ENCODE peak calls at places on chromosomes 1 and 21, in eight cellular contexts. N, Y, T, V, E, U, R and W are unnamed samples.

GRCh38 chr1:94787676-94788075 is 32.5 kb upstream of the SLC44A3 start:
- DNase-seq in E (no peak), T (no peak), N (no peak), V (no peak), Y (no peak), U (no peak), R (no peak), W (no peak)

GRCh38 chr21:35508389-35508888 is 459.3 kb upstream of the RUNX1 start:
- DNase-seq in Y (no peak), E (peak), N (peak), U (peak), T (peak), V (no peak), R (peak), W (no peak)

GRCh38 chr1:116493484-116494350 is 77.1 kb downstream of the CD58 start:
- DNase-seq in N (no peak), V (no peak), Y (no peak), R (no peak), U (no peak), E (no peak), T (no peak), W (no peak)

GRCh38 chr1:228178737-228179720 is 13.4 kb downstream of the IBA57 start:
- DNase-seq in T (no peak), N (no peak), Y (no peak), V (no peak), R (no peak), E (no peak), U (no peak), W (no peak)

GRCh38 chr1:109523706-109524105 is 14.2 kb upstream of the AMIGO1 start:
- DNase-seq in U (no peak), Y (no peak), R (no peak), N (no peak), V (no peak), T (peak), E (no peak), W (no peak)

GRCh38 chr1:235913311-235913710 is 46.6 kb upstream of the LYST start:
- DNase-seq in U (no peak), T (no peak), E (no peak), N (no peak), Y (no peak), V (no peak), R (no peak), W (no peak)

GRCh38 chr1:112538883-112539282 is 30.1 kb downstream of the WNT2B start:
- DNase-seq in Y (peak), V (no peak), N (no peak), T (no peak), E (no peak), U (no peak), R (no peak), W (no peak)

GRCh38 chr1:55040083-55040952 is 970 bp downstream of the PCSK9 start:
- DNase-seq in T (no peak), V (no peak), U (no peak), E (no peak), N (no peak), R (no peak), Y (no peak), W (no peak)

GRCh38 chr1:16205891-16206546 is 6.4 kb downstream of the ARHGEF19 start:
- DNase-seq in U (no peak), V (no peak), R (no peak), Y (no peak), N (no peak), E (no peak), T (no peak), W (no peak)

GRCh38 chr1:223712856-223713494 is 636 bp downstream of the CAPN2 start:
- DNase-seq in U (no peak), E (no peak), N (no peak), Y (no peak), R (no peak), T (peak), V (no peak), W (peak)

GRCh38 chr1:241918879-241919278 is 38.7 kb upstream of the BECN2 start:
- DNase-seq in T (peak), R (peak), N (peak), Y (no peak), V (no peak), U (no peak), E (no peak), W (no peak)

GRCh38 chr1:45752441-45753052 is 2.1 kb upstream of the IPP start:
- DNase-seq in N (peak), E (no peak), R (no peak), V (no peak), Y (no peak), U (no peak), T (peak), W (no peak)

GRCh38 chr1:118317836-118318614 is 133.0 kb upstream of the SPAG17 start:
- DNase-seq in N (peak), U (no peak), V (no peak), Y (no peak), T (peak), E (no peak), R (peak), W (no peak)